ENCODE peak calls at places on chromosomes 12 and 14, in five cellular contexts. A is fibroblast of lung; I is right atrium auricular region; C is CD8-positive, alpha-beta T cell; Q is cardiac muscle cell. W is an unnamed sample. For H3K36me3 and H3K4me1, the result is how much of the 10 kb centered on the place peaks cover.

GRCh38 chr12:22121224-22121623 is 75.2 kb downstream of the CMAS start:
- DNase-seq in C (peak), I (no peak), Q (no peak), A (no peak), W (peak)

GRCh38 chr14:100297320-100298300 is 8.6 kb downstream of the SLC25A29 start:
- DNase-seq in I (peak), C (no peak), A (peak), Q (peak), W (no peak)

GRCh38 chr14:67940894-67941455 is 121.4 kb downstream of the RAD51B start:
- DNase-seq in Q (peak), A (peak), I (no peak), C (no peak), W (no peak)

GRCh38 chr12:22380029-22380428 is 45.5 kb upstream of the ST8SIA1 start:
- DNase-seq in I (no peak), C (no peak), A (peak), Q (no peak), W (no peak)

GRCh38 chr12:38895446-38895845 is 9.9 kb downstream of the CPNE8 start:
- DNase-seq in I (no peak), C (no peak), Q (no peak), A (no peak), W (no peak)

GRCh38 chr14:101553393-101553792 is 7.9 kb upstream of the DIO3 start:
- DNase-seq in I (no peak), C (no peak), Q (no peak), A (no peak), W (no peak)

GRCh38 chr12:113957627-113958026 is 8.5 kb downstream of the RBM19 start:
- DNase-seq in Q (no peak), A (no peak), C (no peak), I (no peak), W (no peak)

GRCh38 chr12:25769076-25769945 is 189.2 kb upstream of the RASSF8 start:
- DNase-seq in I (no peak), Q (peak), C (no peak), A (peak), W (no peak)

GRCh38 chr14:55699131-55700057 is 119.4 kb downstream of the KTN1 start:
- DNase-seq in Q (peak), A (peak), I (no peak), C (no peak), W (peak)

GRCh38 chr12:88227263-88227662 is 85.2 kb downstream of the TMTC3 start:
- DNase-seq in A (no peak), I (no peak), C (no peak), Q (no peak), W (no peak)

GRCh38 chr12:62250671-62251608 is 9.3 kb upstream of the USP15 start:
- DNase-seq in A (peak), C (no peak), Q (peak), I (no peak), W (no peak)

GRCh38 chr12:15801770-15802393 is 12.7 kb upstream of the EPS8 start:
- DNase-seq in I (no peak), A (peak), Q (no peak), C (no peak), W (no peak)

GRCh38 chr12:473863-474577 is 14.3 kb downstream of the B4GALNT3 start:
- DNase-seq in A (peak), I (no peak), C (no peak), Q (peak), W (no peak)

GRCh38 chr14:105023791-105024480 is 3.1 kb upstream of the CDCA4 start:
- DNase-seq in A (peak), Q (no peak), C (no peak), I (no peak), W (no peak)

DNA sequence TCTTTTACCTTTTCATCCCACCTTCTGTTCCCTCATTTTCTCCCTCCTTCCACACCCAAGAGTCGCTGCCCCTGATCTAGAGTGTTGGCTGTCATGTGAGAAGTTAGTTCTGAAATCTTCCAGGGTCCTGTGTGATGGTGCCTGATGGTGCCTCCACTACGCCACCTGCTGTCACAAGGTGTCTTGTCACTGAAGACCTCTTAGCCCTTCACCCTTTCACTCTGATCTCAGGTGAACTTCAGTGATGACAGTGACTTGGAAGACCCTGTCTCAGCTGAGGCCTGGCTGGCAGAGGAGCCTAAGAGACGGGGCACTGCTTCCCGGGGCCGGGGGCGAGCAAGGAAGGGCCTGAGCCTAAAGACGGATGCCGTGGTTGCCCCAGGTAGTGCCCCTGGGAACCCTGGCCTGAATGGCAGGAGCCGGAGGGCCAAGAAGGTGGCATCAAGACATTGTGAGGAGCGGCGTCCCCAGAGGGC is 7.6 kb upstream of the PFDN5 start:
- DNase-seq in A (peak), Q (peak), C (peak), I (peak), W (peak)
- H3K36me3 ChIP-seq in A (under half), Q (under half), C (under half), I (under half), W (under half)

GRCh38 chr14:24312736-24313507 is 1.6 kb downstream of the LTB4R start:
- DNase-seq in A (no peak), I (no peak), Q (peak), C (no peak), W (no peak)
- H3K4me1 ChIP-seq in A (under half), I (half or more), Q (under half), C (half or more), W (under half)

GRCh38 chr12:19066471-19067001 is 63.0 kb upstream of the PLEKHA5 start:
- DNase-seq in A (no peak), I (no peak), Q (no peak), C (no peak), W (no peak)
- H3K4me3 ChIP-seq in A (no peak), I (no peak), Q (no peak), C (no peak), W (peak)

DNA sequence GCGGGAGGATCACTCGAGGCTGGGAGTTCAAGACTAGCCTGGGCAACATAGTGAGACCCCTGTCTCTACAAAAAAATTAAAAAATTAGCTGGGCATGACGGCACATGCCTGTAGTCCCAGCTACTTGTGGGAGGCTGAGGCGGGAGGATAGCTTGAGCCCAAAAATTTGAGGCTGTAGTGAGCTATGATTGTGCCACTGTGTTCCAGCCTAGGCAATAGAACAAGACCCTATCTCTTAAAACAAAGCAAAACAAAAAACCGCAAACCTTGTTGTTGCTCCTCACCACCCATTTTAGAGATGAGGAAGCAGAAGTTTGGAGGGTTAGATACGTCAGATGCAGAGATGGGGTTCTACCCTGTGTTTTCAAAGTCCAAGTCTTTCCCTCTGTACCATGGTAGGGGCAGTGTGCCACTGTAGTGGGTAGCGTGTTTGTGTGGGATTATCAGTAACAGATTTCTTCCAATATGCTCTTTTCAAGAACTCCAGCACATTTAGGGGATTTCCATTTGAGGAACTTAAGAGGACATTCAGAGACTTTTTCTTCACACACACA is 186.4 kb downstream of the CHST11 start:
- DNase-seq in C (no peak), Q (no peak), I (no peak), A (no peak), W (no peak)
- H3K36me3 ChIP-seq in C (under half), Q (under half), I (under half), A (under half), W (under half)

DNA sequence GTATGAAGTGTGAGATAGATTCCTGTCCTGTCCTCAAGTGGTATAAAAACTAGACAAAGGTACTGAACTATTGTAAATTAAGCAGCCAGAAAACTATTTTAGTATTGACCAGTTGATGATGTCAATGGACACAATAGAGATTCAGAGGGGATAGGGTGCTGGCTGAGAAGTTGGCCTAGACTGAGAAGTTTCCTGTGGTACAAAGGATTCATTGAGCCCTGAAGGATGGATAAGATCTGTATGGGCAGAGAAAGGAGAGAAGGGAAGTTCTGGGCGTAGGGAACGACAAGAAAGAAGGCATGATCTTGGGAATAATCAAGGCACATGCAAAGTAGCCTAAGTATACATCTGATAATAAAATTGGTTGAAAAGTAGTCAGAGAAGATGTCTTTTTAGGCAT is 44.6 kb downstream of the DAD1 start:
- DNase-seq in Q (no peak), A (no peak), C (no peak), I (no peak), W (no peak)
- H3K4me1 ChIP-seq in Q (under half), A (under half), C (half or more), I (under half), W (under half)

GRCh38 chr12:89674326-89674942 is 34.2 kb downstream of the ATP2B1 start:
- DNase-seq in I (no peak), C (no peak), A (no peak), Q (no peak), W (no peak)
- H3K4me3 ChIP-seq in I (no peak), C (no peak), A (no peak), Q (no peak), W (no peak)

GRCh38 chr14:103301512-103302197 is 32.4 kb upstream of the EIF5 start:
- DNase-seq in Q (no peak), A (no peak), I (no peak), C (no peak), W (no peak)
- H3K36me3 ChIP-seq in Q (under half), A (under half), I (under half), C (under half), W (under half)

DNA sequence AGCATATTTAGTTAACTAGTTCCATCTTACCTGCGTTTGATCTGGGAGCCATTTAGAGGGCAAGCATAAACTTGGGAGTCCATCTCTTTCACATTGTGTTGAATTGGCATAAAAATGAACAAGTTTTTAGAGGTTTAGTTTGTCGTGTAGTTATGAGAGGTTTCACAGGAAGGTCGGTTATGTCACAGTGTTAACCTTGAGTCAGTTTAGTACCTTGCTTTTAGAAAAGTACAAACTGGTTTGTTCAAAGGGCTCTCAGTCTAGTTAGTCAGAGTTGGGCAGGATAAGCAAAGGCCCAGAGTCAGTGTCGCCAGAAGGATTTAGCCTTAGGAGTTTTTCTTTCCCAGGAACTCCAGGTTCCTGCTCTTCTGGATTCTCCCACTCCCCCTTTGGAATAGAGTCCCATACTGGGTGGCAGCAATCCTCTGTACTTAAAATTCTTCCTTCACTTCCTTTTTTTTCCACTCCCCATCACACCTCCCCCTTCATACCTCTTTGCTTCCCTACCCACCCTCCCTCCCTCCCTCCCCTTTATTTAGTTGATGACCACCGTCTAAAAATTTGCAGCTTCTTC is 12.0 kb downstream of the PCBP2 start:
- DNase-seq in I (no peak), A (no peak), C (no peak), Q (no peak), W (no peak)
- H3K4me1 ChIP-seq in I (half or more), A (under half), C (under half), Q (under half), W (under half)

GRCh38 chr12:54042970-54043744 is 10.3 kb downstream of the HOXC5 start:
- DNase-seq in A (no peak), C (no peak), I (no peak), Q (no peak), W (no peak)
- H3K4me3 ChIP-seq in A (no peak), C (no peak), I (no peak), Q (no peak), W (no peak)

DNA sequence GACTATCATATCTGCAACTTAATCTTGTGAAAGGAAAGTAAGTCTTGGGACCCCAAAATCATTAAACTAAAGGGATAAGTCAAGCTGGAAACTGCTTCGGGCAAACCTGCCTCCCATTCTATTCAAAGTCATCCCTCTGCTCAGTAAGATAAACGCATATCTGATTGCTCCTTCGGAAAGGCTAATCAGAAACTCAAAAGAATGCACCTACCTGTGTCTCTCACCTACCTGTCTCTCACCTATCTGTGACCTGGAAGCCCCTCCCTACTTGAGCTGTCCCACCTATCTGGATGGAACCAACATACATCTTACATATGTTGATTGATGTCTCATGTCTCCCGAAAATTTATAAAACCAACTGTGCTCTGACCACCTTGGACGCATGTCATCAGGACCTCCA is 19.9 kb downstream of the SEC23A start:
- DNase-seq in Q (no peak), A (no peak), C (no peak), I (no peak), W (no peak)
- H3K36me3 ChIP-seq in Q (half or more), A (under half), C (under half), I (half or more), W (under half)